ENCODE peak calls at places on chromosomes 3 and 15, in ten cellular contexts. B is PC-3, C is left ventricle myocardium inferior, E is Peyer's patch, D is neural progenitor cell, W is adrenal gland, J is mesendoderm, I is Panc1, V is cardiac muscle cell, Y is body of pancreas. T is an unnamed sample.

GRCh38 chr3:12571986-12572385 is 15.1 kb downstream of the MKRN2 start:
- DNase-seq in V (no peak), I (no peak), D (no peak), B (no peak), E (no peak), C (no peak), Y (no peak), J (peak), W (no peak), T (no peak)

GRCh38 chr3:134357914-134358811 is 16.1 kb downstream of the AMOTL2 start:
- DNase-seq in J (peak), B (peak), V (peak), C (no peak), I (no peak), D (no peak), W (no peak), Y (peak), E (no peak), T (peak)

GRCh38 chr3:29344154-29344553 is 63.3 kb downstream of the RBMS3 start:
- DNase-seq in B (no peak), J (no peak), Y (no peak), V (no peak), D (no peak), C (no peak), W (no peak), E (no peak), I (no peak), T (no peak)

GRCh38 chr3:103085465-103085864 is 650.6 kb downstream of the ZPLD1 start:
- DNase-seq in Y (peak), E (no peak), B (no peak), J (peak), C (no peak), V (peak), I (no peak), W (no peak), D (no peak), T (no peak)

GRCh38 chr3:7190094-7190493 is 329.2 kb downstream of the GRM7 start:
- DNase-seq in V (no peak), Y (no peak), B (no peak), J (no peak), C (no peak), D (no peak), I (no peak), E (no peak), W (no peak), T (no peak)

GRCh38 chr3:48935530-48935929 is 16.9 kb downstream of the ARIH2 start:
- DNase-seq in D (no peak), W (no peak), V (no peak), E (no peak), J (no peak), C (no peak), B (no peak), I (no peak), Y (no peak), T (no peak)

GRCh38 chr3:37935756-37936666 is 54.6 kb upstream of the VILL start:
- DNase-seq in W (no peak), E (no peak), J (peak), Y (peak), I (no peak), V (peak), C (no peak), B (peak), D (peak), T (peak)

GRCh38 chr15:61880079-61880478 is 180.2 kb downstream of the VPS13C start:
- DNase-seq in E (no peak), W (no peak), I (no peak), J (no peak), B (no peak), D (no peak), Y (no peak), C (no peak), V (no peak), T (no peak)

GRCh38 chr15:39171944-39172368 is 408.9 kb upstream of the THBS1 start:
- DNase-seq in W (peak), V (peak), D (peak), J (peak), C (peak), E (no peak), I (peak), B (peak), Y (peak), T (peak)

GRCh38 chr3:1442271-1442670 is 349.4 kb downstream of the CNTN6 start:
- DNase-seq in B (no peak), E (no peak), J (no peak), I (no peak), Y (no peak), V (no peak), W (no peak), D (no peak), C (no peak), T (no peak)

GRCh38 chr15:82122754-82123400 is 77.1 kb upstream of the MEX3B start:
- DNase-seq in I (peak), B (peak), J (peak), V (no peak), Y (peak), D (no peak), C (no peak), E (no peak), W (peak), T (peak)

GRCh38 chr15:66094331-66094730 is 159.2 kb downstream of the MEGF11 start:
- DNase-seq in D (no peak), E (no peak), Y (no peak), B (no peak), W (no peak), J (no peak), I (no peak), V (no peak), C (no peak), T (no peak)

GRCh38 chr3:197317250-197317963 is 19.0 kb upstream of the DLG1 start:
- DNase-seq in J (peak), B (peak), I (no peak), Y (no peak), D (no peak), C (no peak), W (peak), E (no peak), V (no peak), T (peak)

GRCh38 chr15:51203797-51204196 is 109.1 kb upstream of the TNFAIP8L3 start:
- DNase-seq in B (peak), D (no peak), I (no peak), V (no peak), W (no peak), C (no peak), Y (no peak), J (no peak), E (no peak), T (peak)

GRCh38 chr3:143239026-143239425 is 119.5 kb downstream of the CHST2 start:
- DNase-seq in E (no peak), C (no peak), Y (no peak), I (no peak), V (no peak), W (no peak), J (no peak), D (no peak), B (no peak), T (peak)

GRCh38 chr3:152236741-152237140 is 32.0 kb upstream of the MBNL1 start:
- DNase-seq in I (no peak), E (no peak), V (no peak), W (no peak), B (no peak), J (peak), C (no peak), D (no peak), Y (no peak), T (peak)

GRCh38 chr3:18489939-18490338 is 64.8 kb upstream of the SATB1 start:
- DNase-seq in Y (no peak), E (peak), B (no peak), I (no peak), D (no peak), W (no peak), V (no peak), C (no peak), J (no peak), T (no peak)

GRCh38 chr15:101250931-101251829 is 668 bp downstream of the CHSY1 start:
- DNase-seq in E (no peak), C (no peak), J (peak), V (peak), B (peak), W (peak), I (no peak), Y (peak), D (peak), T (peak)

GRCh38 chr3:42071720-42072582 is 19.2 kb upstream of the TRAK1 start:
- DNase-seq in C (peak), E (peak), Y (peak), W (peak), V (peak), I (no peak), D (peak), B (peak), J (peak), T (peak)

GRCh38 chr3:120438971-120439370 is 11.8 kb downstream of the FSTL1 start:
- DNase-seq in B (peak), C (peak), D (peak), I (no peak), Y (peak), E (no peak), J (no peak), W (peak), V (no peak), T (peak)

GRCh38 chr3:15055019-15055557 is 10.0 kb downstream of the MRPS25 start:
- DNase-seq in Y (no peak), D (no peak), B (no peak), E (peak), V (no peak), J (no peak), W (no peak), C (no peak), I (no peak), T (peak)

GRCh38 chr15:48032911-48033310 is 87.9 kb upstream of the SLC24A5 start:
- DNase-seq in C (no peak), V (no peak), I (no peak), E (no peak), Y (no peak), J (no peak), D (no peak), W (no peak), B (no peak), T (no peak)

GRCh38 chr3:144763878-144764454 is 792.3 kb downstream of the DIPK2A start:
- DNase-seq in W (no peak), D (no peak), C (no peak), I (no peak), V (no peak), Y (no peak), E (no peak), B (no peak), J (no peak), T (no peak)

GRCh38 chr3:98613616-98614015 is 20.2 kb upstream of the CPOX start:
- DNase-seq in D (no peak), I (no peak), V (no peak), B (no peak), C (no peak), J (peak), W (no peak), Y (no peak), E (no peak), T (peak)

DNA sequence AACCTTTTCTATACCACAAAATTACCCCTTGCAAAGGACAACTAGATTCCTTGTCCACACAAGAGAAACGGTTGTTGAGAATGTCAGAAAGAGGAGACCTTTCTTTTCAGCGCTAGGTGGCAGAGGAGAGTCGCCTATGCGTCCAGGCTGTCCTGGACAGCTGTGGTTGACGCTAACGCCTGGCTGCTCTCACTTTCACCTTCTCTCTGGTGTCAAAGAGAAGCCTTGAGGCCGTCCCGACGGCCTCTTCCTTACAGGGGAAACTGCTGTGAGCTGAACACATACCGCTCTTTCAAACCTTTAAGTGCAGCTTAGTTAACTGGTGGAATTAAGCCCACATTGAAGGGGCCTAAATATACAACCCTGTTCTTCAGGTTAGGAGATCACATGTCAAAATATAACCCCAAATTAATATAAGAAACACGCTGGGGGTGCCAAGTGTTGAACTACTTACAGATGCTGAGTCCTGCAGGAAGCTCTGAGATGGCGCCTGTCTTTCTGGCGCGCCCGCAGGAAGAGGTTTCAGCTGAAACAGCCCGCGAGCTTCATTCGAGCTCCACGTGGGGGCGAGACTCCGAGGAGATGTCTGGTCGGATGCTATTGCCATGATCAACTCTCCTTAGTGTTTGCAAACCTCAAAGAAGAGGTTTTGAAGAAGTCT is 26.1 kb upstream of the KBTBD8 start:
- DNase-seq in C (peak), Y (peak), E (peak), D (peak), J (peak), W (peak), B (peak), I (peak), V (peak), T (peak)
- H3K27ac ChIP-seq in C (peak), Y (no peak), E (no peak), D (no peak), J (peak), W (no peak), B (no peak), I (no peak), V (no peak), T (no peak)

DNA sequence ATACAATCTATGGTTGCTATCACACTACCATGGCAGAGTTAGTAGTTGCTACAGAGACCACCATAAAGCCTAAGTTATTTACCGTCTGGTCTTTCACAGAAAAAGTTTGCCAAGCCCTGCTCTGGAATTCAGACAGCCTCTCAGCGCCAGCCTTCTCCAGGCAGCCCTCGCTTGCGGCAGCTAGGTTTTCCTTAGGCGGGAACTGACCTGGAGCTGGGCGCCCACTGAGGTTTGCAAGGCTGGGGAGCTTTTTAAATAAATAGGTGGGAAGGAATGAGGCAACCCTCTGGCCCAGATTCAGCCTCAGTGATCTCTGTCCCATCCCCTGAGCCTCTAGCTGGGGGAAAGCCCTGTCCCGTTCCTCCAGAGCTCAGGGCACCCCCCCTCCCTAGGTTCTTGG is 1.2 kb downstream of the CTSH start:
- DNase-seq in D (peak), Y (no peak), I (no peak), C (no peak), J (peak), W (no peak), B (no peak), E (no peak), V (no peak), T (no peak)
- H3K27ac ChIP-seq in D (no peak), Y (peak), I (peak), C (peak), J (no peak), W (no peak), B (no peak), E (peak), V (no peak), T (no peak)

GRCh38 chr15:98787190-98787589 is 138.9 kb downstream of the IGF1R start:
- DNase-seq in E (no peak), W (no peak), C (no peak), J (no peak), B (no peak), Y (no peak), I (no peak), D (no peak), V (no peak), T (no peak)
- H3K27ac ChIP-seq in E (no peak), W (no peak), C (peak), J (no peak), B (no peak), Y (no peak), I (peak), D (no peak), V (no peak), T (no peak)

DNA sequence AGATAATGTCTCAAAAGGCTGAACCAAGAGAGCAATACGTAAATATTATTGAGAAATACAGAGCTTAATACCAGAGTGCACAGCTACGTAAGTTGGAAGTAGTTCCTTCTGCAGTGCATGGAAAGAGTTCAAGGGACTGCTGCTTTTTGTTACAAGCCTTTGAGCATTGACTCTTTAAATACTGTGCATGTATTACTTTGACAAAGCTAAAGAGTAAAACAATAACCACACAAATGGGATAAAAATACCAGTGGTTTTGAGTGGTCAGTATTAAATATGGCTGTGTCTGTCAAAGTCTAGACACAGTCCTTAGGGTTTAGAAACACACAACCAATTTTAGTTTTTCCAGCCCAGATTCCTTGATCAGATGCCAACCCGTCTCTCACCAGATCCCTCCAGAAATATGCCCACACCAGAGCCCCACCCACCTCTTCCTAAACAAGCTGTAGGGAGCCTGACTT is 62.1 kb downstream of the SSR3 start:
- DNase-seq in Y (no peak), D (no peak), C (no peak), J (no peak), B (no peak), E (no peak), W (no peak), I (no peak), V (no peak), T (peak)
- H3K27ac ChIP-seq in Y (no peak), D (no peak), C (no peak), J (no peak), B (no peak), E (peak), W (no peak), I (no peak), V (no peak), T (no peak)

GRCh38 chr3:16289144-16289889 is 24.3 kb downstream of the OXNAD1 start:
- DNase-seq in D (no peak), B (no peak), W (no peak), Y (no peak), I (no peak), V (peak), C (no peak), J (peak), E (no peak), T (peak)

GRCh38 chr3:16288664-16289063 is 23.7 kb downstream of the OXNAD1 start:
- DNase-seq in Y (no peak), J (no peak), D (no peak), E (no peak), V (peak), W (no peak), I (no peak), C (peak), B (no peak), T (no peak)

GRCh38 chr3:16286161-16286560 is 21.1 kb downstream of the OXNAD1 start:
- DNase-seq in V (no peak), B (no peak), J (no peak), E (peak), Y (peak), W (no peak), D (no peak), I (no peak), C (no peak), T (no peak)

GRCh38 chr3:16290007-16290826 is 25.2 kb downstream of the OXNAD1 start:
- DNase-seq in B (peak), C (no peak), E (peak), Y (peak), D (peak), J (peak), W (peak), V (peak), I (peak), T (peak)

DNA sequence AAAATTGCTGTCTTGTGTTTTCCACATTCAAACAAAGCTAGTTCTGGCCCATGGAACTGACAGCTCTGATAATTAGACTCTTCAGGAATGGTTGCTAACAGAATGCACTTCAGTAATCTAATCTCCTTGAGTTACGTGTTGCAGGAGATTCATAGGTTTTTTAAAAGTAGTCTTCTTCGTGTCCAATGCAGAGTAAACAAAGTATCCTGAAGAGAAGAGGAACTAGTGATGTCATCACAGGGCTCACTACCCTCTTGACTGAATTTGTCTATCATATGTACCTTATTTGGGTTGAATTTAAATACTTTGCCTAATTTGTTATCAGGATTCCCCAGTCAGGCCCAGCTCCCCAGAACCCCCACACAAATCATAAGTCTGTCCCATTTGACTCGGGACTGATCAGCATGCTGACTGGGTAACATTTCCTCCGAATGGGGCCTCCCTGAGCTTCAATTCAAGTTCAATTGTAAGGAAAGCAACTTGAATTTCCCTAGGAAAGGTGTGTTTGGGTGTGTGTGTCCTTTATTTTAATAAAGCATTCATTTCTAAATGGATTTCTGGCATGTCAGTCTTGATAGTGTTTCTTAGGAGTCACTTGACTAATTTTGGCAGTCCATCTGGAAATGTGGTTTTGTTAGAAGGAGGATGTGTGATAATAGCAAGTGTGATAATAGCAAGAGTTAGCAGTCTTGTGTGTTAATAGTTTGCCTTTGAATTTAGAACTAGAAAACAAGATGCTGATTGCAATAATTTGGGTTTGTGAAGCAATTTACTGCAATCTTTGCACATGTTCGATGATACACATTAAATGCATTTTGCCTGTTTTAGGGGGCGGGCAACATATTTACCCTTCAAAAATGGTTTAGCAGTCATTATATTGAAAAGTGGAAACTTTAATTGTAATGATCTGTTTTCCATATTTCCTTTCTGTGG is 21.9 kb downstream of the OXNAD1 start:
- DNase-seq in Y (no peak), W (no peak), D (no peak), J (no peak), E (no peak), V (no peak), C (no peak), I (no peak), B (no peak), T (no peak)
- H3K27ac ChIP-seq in Y (no peak), W (no peak), D (no peak), J (no peak), E (peak), V (peak), C (peak), I (no peak), B (no peak), T (no peak)

DNA sequence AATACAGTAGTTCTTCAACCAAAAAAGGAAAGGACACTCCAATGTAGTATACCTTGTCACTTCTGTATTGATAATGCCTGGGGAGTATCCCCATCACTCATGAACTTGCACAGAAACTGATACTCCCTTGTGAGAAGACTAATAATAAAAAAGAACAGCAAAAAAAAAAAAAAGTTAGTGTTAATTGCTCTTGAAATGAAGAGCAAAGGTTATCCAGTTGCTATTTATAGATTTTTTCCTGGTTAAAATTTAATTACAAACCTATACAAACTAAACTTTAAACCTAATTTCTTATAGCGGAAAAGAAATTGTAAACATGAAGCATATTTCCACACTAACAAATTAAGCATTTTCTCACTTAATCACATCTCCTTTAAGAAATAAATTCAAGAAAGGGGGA is 6.7 kb downstream of the PLOD2 start:
- DNase-seq in J (no peak), D (no peak), Y (no peak), W (no peak), C (no peak), B (no peak), I (no peak), E (no peak), V (no peak), T (no peak)
- H3K27ac ChIP-seq in J (no peak), D (no peak), Y (no peak), W (no peak), C (peak), B (no peak), I (peak), E (peak), V (peak), T (no peak)

GRCh38 chr3:170991664-170992063 is 34.9 kb downstream of the SLC2A2 start:
- DNase-seq in I (no peak), E (no peak), Y (no peak), C (no peak), J (no peak), D (no peak), W (no peak), V (no peak), B (no peak), T (no peak)
- H3K27ac ChIP-seq in I (no peak), E (no peak), Y (no peak), C (no peak), J (no peak), D (no peak), W (no peak), V (no peak), B (no peak), T (no peak)

GRCh38 chr3:45592405-45592804 is 2.1 kb upstream of the LIMD1 start:
- DNase-seq in I (no peak), Y (no peak), W (no peak), C (no peak), J (no peak), D (no peak), B (no peak), V (no peak), E (no peak), T (no peak)
- H3K27ac ChIP-seq in I (no peak), Y (no peak), W (no peak), C (peak), J (no peak), D (no peak), B (no peak), V (no peak), E (no peak), T (no peak)

T was measured in fibroblast of lung.